ENCODE peak calls at places on chromosome 20, in seven cellular contexts. A, P, J, R, E, B and O are unnamed samples.

GRCh38 chr20:56430471-56430870 is 18.4 kb downstream of the CASS4 start:
- DNase-seq in A (no peak), B (no peak), R (no peak), E (no peak), P (no peak), J (no peak), O (no peak)

GRCh38 chr20:48683467-48684175 is 144.2 kb downstream of the PREX1 start:
- DNase-seq in J (no peak), A (no peak), R (no peak), P (no peak), B (no peak), E (no peak), O (no peak)

GRCh38 chr20:45913105-45913504 is 1.1 kb upstream of the PLTP start:
- DNase-seq in B (no peak), J (no peak), A (no peak), R (no peak), E (no peak), P (no peak), O (peak; percentile 22)

GRCh38 chr20:5945963-5946362 is 4.4 kb downstream of the TRMT6 start:
- DNase-seq in R (no peak), P (peak; percentile 80), B (no peak), E (no peak), J (no peak), A (no peak), O (peak; percentile 95)

GRCh38 chr20:58008413-58008812 is 220.0 kb downstream of the ANKRD60 start:
- DNase-seq in R (no peak), E (no peak), J (no peak), B (no peak), P (no peak), A (no peak), O (no peak)

GRCh38 chr20:57920971-57921370 is 211.2 kb upstream of the PMEPA1 start:
- DNase-seq in P (no peak), A (no peak), E (no peak), J (no peak), B (no peak), R (no peak), O (no peak)

GRCh38 chr20:63425846-63426485 is 46.5 kb downstream of the KCNQ2 start:
- DNase-seq in B (no peak), A (no peak), R (no peak), E (no peak), J (no peak), P (no peak), O (no peak)

GRCh38 chr20:53262294-53262840 is 290.2 kb downstream of the TSHZ2 start:
- DNase-seq in R (no peak), A (no peak), B (no peak), E (no peak), P (no peak), J (no peak), O (no peak)

GRCh38 chr20:45685896-45686295 is 15.9 kb upstream of the WFDC11 start:
- DNase-seq in P (no peak), R (no peak), B (no peak), E (no peak), A (peak; percentile 57), J (no peak), O (peak; percentile 19)

GRCh38 chr20:32019156-32019510 is 8.9 kb downstream of the CCM2L start:
- DNase-seq in A (peak; percentile 86), P (no peak), J (no peak), E (no peak), R (no peak), B (no peak), O (no peak)

GRCh38 chr20:36460648-36461599 is 80.4 kb upstream of the MYL9 start:
- DNase-seq in A (peak; percentile 98), E (peak; percentile 96), B (peak; percentile 97), P (peak; percentile 91), R (no peak), J (peak; percentile 68), O (peak; percentile 84)

GRCh38 chr20:36462440-36463211 is 78.7 kb upstream of the MYL9 start:
- DNase-seq in J (no peak), E (peak; percentile 43), A (no peak), R (no peak), B (no peak), P (peak; percentile 75), O (peak; percentile 53)

GRCh38 chr20:36465109-36466080 is 75.9 kb upstream of the MYL9 start:
- DNase-seq in R (no peak), A (no peak), E (peak; percentile 62), J (no peak), P (peak; percentile 91), B (no peak), O (peak; percentile 94)

GRCh38 chr20:36463212-36464061 is 77.9 kb upstream of the MYL9 start:
- DNase-seq in J (no peak), B (no peak), R (no peak), P (no peak), E (no peak), A (no peak), O (no peak)

DNA sequence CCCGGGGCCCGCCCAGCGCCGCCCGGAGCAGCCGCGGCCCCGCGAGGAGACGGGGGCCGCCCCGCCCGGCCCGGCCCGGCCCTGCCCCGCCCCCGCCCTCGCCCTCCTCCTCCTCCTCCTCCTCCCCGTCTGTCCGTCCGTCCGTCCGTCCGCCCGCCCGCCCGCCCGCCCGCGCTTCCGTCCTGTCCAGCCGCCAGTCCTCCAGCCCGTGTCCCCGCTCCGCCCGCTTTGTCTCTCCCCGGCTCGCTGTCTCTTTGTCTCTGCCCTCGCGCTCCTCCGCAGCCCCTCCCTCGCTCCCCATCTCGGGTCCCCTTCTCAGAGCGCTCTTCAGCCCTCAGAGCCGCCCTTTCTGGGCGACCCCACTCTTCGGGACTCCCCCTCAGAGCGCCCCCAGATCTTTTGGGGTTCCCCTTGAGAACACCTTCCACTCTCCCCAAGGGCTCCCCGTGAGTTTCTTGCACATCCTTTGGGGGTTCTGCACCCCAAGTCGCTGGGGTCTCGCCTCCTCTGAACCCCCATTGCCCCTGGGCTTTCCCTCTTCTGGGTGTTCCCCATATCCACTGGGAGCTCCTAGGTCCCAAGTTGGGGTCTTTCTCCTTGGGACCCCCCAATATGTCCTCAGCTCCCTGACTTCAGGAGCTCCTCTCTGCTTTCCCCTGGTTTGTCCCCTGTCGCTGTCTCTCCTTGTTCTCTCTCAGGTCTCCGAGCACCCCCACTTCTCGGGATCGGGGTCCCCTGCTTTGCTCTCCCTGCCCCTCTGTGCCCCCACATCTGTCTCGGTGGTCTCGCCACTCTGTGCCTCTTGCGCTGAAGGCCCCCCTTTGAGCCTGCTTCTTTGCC is 79.5 kb upstream of the MYL9 start:
- DNase-seq in A (peak; percentile 77), P (peak; percentile 44), E (peak; percentile 60), J (peak; percentile 12), B (no peak), R (no peak), O (peak; percentile 36)
- H3K4me3 ChIP-seq in A (peak overlapping the region; percentile 61), P (peak overlapping the region; percentile 99), E (peak overlapping the region; percentile 86), J (peak overlapping the region; percentile 70), B (peak overlapping the region; percentile 79), R (peak overlapping the region; percentile 94), O (peak overlapping the region; percentile 88)

GRCh38 chr20:19901226-19901625 is 115.9 kb upstream of the NAA20 start:
- DNase-seq in E (no peak), A (no peak), R (no peak), B (no peak), J (no peak), P (no peak), O (no peak)
- TF ChIP-seq CTCF in E (no peak), A (no peak), R (no peak), B (no peak), J (no peak), P (no peak), O (no peak)

GRCh38 chr20:37382539-37383120 is 36.7 kb downstream of the SRC start:
- DNase-seq in P (no peak), B (no peak), E (no peak), R (no peak), A (no peak), J (no peak), O (no peak)

GRCh38 chr20:37384683-37385174 is 38.8 kb downstream of the SRC start:
- DNase-seq in J (peak; percentile 45), E (peak; percentile 71), A (peak; percentile 83), R (no peak), B (no peak), P (peak; percentile 62), O (peak; percentile 56)

GRCh38 chr20:37385176-37385575 is 39.2 kb downstream of the SRC start:
- DNase-seq in J (no peak), R (no peak), P (no peak), B (no peak), E (no peak), A (no peak), O (no peak)

GRCh38 chr20:37381621-37382538 is 35.9 kb downstream of the SRC start:
- DNase-seq in R (no peak), E (no peak), J (no peak), A (no peak), B (no peak), P (no peak), O (no peak)

GRCh38 chr20:37383229-37383989 is 37.5 kb downstream of the SRC start:
- DNase-seq in J (no peak), E (no peak), A (no peak), B (no peak), P (no peak), R (no peak), O (peak; percentile 85)
- H3K4me3 ChIP-seq in J (no peak overlapping the region), E (no peak overlapping the region), A (no peak overlapping the region), B (peak overlapping the region; percentile 66), P (no peak overlapping the region), R (no peak overlapping the region), O (peak overlapping the region; percentile 4)

GRCh38 chr20:43983359-43983758 is 68.7 kb downstream of the TOX2 start:
- DNase-seq in P (no peak), E (peak; percentile 80), B (no peak), R (no peak), A (peak; percentile 35), J (no peak), O (no peak)
- TF ChIP-seq CTCF in P (peak; percentile 21), E (peak; percentile 45), B (peak; percentile 22), R (peak; percentile 12), A (peak; percentile 46), J (no peak), O (peak; percentile 28)

GRCh38 chr20:33710681-33711445 is 9.2 kb downstream of the PXMP4 start:
- DNase-seq in P (no peak), R (no peak), E (no peak), A (no peak), B (no peak), J (no peak), O (no peak)

GRCh38 chr20:33704197-33704924 is 15.7 kb downstream of the PXMP4 start:
- DNase-seq in E (no peak), A (no peak), B (no peak), P (no peak), R (no peak), J (no peak), O (peak; percentile 33)

GRCh38 chr20:33709905-33710541 is 10.1 kb downstream of the PXMP4 start:
- DNase-seq in A (no peak), P (no peak), B (no peak), E (no peak), R (no peak), J (no peak), O (no peak)

GRCh38 chr20:33709398-33709797 is 10.7 kb downstream of the PXMP4 start:
- DNase-seq in R (no peak), E (no peak), P (no peak), A (no peak), B (no peak), J (no peak), O (peak; percentile 20)

GRCh38 chr20:33707668-33708067 is 12.4 kb downstream of the PXMP4 start:
- DNase-seq in E (no peak), R (no peak), B (no peak), J (no peak), P (no peak), A (no peak), O (no peak)
- H3K4me3 ChIP-seq in E (no peak overlapping the region), R (no peak overlapping the region), B (no peak overlapping the region), J (no peak overlapping the region), P (no peak overlapping the region), A (no peak overlapping the region), O (no peak overlapping the region)